ENCODE peak calls at places on chromosomes 6 and 20, in ten cellular contexts. One of them, this sample, is unnamed.

GRCh38 chr6:13614126-13614925 is 809 bp upstream of the NOL7 start:
- DNase-seq in foreskin keratinocyte: peak
- DNase-seq in GM18507: no peak
- DNase-seq in Kasumi-1: peak
- DNase-seq in MCF 10A: peak
- DNase-seq in epithelial cell of prostate: no peak
- DNase-seq in cardiac fibroblast: peak
- DNase-seq in renal cortical epithelial cell: peak
- DNase-seq in NCI-H526 treated with DMSO at 0.1 percent for 48 hours: peak
- DNase-seq in left colon: peak
- DNase-seq in this sample: no peak

GRCh38 chr6:134464690-134465411 is 146.9 kb upstream of the SGK1 start:
- DNase-seq in left colon: no peak
- DNase-seq in epithelial cell of prostate: peak
- DNase-seq in NCI-H526 treated with DMSO at 0.1 percent for 48 hours: peak
- DNase-seq in Kasumi-1: no peak
- DNase-seq in MCF 10A: peak
- DNase-seq in renal cortical epithelial cell: peak
- DNase-seq in foreskin keratinocyte: peak
- DNase-seq in GM18507: no peak
- DNase-seq in cardiac fibroblast: peak
- DNase-seq in this sample: peak

GRCh38 chr6:90770778-90771177 is 183.9 kb upstream of the MAP3K7 start:
- DNase-seq in MCF 10A: no peak
- DNase-seq in foreskin keratinocyte: no peak
- DNase-seq in renal cortical epithelial cell: no peak
- DNase-seq in Kasumi-1: no peak
- DNase-seq in NCI-H526 treated with DMSO at 0.1 percent for 48 hours: no peak
- DNase-seq in epithelial cell of prostate: no peak
- DNase-seq in left colon: no peak
- DNase-seq in GM18507: no peak
- DNase-seq in cardiac fibroblast: no peak
- DNase-seq in this sample: no peak

GRCh38 chr6:16201706-16202105 is 36.7 kb upstream of the GMPR start:
- DNase-seq in MCF 10A: no peak
- DNase-seq in GM18507: no peak
- DNase-seq in foreskin keratinocyte: no peak
- DNase-seq in cardiac fibroblast: no peak
- DNase-seq in renal cortical epithelial cell: no peak
- DNase-seq in epithelial cell of prostate: no peak
- DNase-seq in Kasumi-1: no peak
- DNase-seq in NCI-H526 treated with DMSO at 0.1 percent for 48 hours: no peak
- DNase-seq in left colon: no peak
- DNase-seq in this sample: no peak

GRCh38 chr6:23621026-23621425 is 505.0 kb upstream of the NRSN1 start:
- DNase-seq in cardiac fibroblast: peak
- DNase-seq in epithelial cell of prostate: no peak
- DNase-seq in Kasumi-1: no peak
- DNase-seq in NCI-H526 treated with DMSO at 0.1 percent for 48 hours: peak
- DNase-seq in MCF 10A: peak
- DNase-seq in foreskin keratinocyte: no peak
- DNase-seq in left colon: no peak
- DNase-seq in renal cortical epithelial cell: peak
- DNase-seq in GM18507: no peak
- DNase-seq in this sample: no peak

GRCh38 chr20:58705525-58705924 is 12.9 kb downstream of the NPEPL1 start:
- DNase-seq in MCF 10A: no peak
- DNase-seq in epithelial cell of prostate: no peak
- DNase-seq in renal cortical epithelial cell: no peak
- DNase-seq in left colon: no peak
- DNase-seq in GM18507: no peak
- DNase-seq in cardiac fibroblast: no peak
- DNase-seq in NCI-H526 treated with DMSO at 0.1 percent for 48 hours: no peak
- DNase-seq in foreskin keratinocyte: no peak
- DNase-seq in Kasumi-1: no peak
- DNase-seq in this sample: no peak

GRCh38 chr6:77834591-77834996 is 181.8 kb downstream of the MEI4 start:
- DNase-seq in epithelial cell of prostate: no peak
- DNase-seq in cardiac fibroblast: no peak
- DNase-seq in Kasumi-1: no peak
- DNase-seq in MCF 10A: no peak
- DNase-seq in renal cortical epithelial cell: no peak
- DNase-seq in left colon: no peak
- DNase-seq in GM18507: no peak
- DNase-seq in NCI-H526 treated with DMSO at 0.1 percent for 48 hours: no peak
- DNase-seq in foreskin keratinocyte: no peak
- DNase-seq in this sample: no peak

GRCh38 chr6:125099211-125100017 is 54.2 kb upstream of the TPD52L1 start:
- DNase-seq in Kasumi-1: peak
- DNase-seq in MCF 10A: peak
- DNase-seq in cardiac fibroblast: peak
- DNase-seq in left colon: peak
- DNase-seq in renal cortical epithelial cell: peak
- DNase-seq in foreskin keratinocyte: no peak
- DNase-seq in GM18507: no peak
- DNase-seq in epithelial cell of prostate: no peak
- DNase-seq in NCI-H526 treated with DMSO at 0.1 percent for 48 hours: peak
- DNase-seq in this sample: no peak

GRCh38 chr20:4869290-4870193 is 131.8 kb downstream of the SLC23A2 start:
- DNase-seq in GM18507: no peak
- DNase-seq in cardiac fibroblast: no peak
- DNase-seq in MCF 10A: no peak
- DNase-seq in left colon: peak
- DNase-seq in foreskin keratinocyte: no peak
- DNase-seq in NCI-H526 treated with DMSO at 0.1 percent for 48 hours: no peak
- DNase-seq in Kasumi-1: no peak
- DNase-seq in renal cortical epithelial cell: peak
- DNase-seq in epithelial cell of prostate: peak
- DNase-seq in this sample: no peak

GRCh38 chr6:45626087-45626891 is 248.6 kb upstream of the SUPT3H start:
- DNase-seq in epithelial cell of prostate: peak
- DNase-seq in MCF 10A: peak
- DNase-seq in renal cortical epithelial cell: peak
- DNase-seq in foreskin keratinocyte: peak
- DNase-seq in NCI-H526 treated with DMSO at 0.1 percent for 48 hours: no peak
- DNase-seq in left colon: no peak
- DNase-seq in cardiac fibroblast: peak
- DNase-seq in GM18507: no peak
- DNase-seq in Kasumi-1: no peak
- DNase-seq in this sample: peak

GRCh38 chr20:32468860-32469259 is 110.7 kb downstream of the ASXL1 start:
- DNase-seq in cardiac fibroblast: no peak
- DNase-seq in epithelial cell of prostate: no peak
- DNase-seq in renal cortical epithelial cell: no peak
- DNase-seq in foreskin keratinocyte: no peak
- DNase-seq in GM18507: no peak
- DNase-seq in left colon: no peak
- DNase-seq in NCI-H526 treated with DMSO at 0.1 percent for 48 hours: no peak
- DNase-seq in Kasumi-1: no peak
- DNase-seq in MCF 10A: no peak
- DNase-seq in this sample: no peak

GRCh38 chr6:10968776-10969175 is 75.3 kb downstream of the ELOVL2 start:
- DNase-seq in NCI-H526 treated with DMSO at 0.1 percent for 48 hours: no peak
- DNase-seq in epithelial cell of prostate: no peak
- DNase-seq in MCF 10A: no peak
- DNase-seq in left colon: no peak
- DNase-seq in cardiac fibroblast: peak
- DNase-seq in Kasumi-1: no peak
- DNase-seq in foreskin keratinocyte: no peak
- DNase-seq in GM18507: no peak
- DNase-seq in renal cortical epithelial cell: no peak
- DNase-seq in this sample: peak

GRCh38 chr20:46203510-46203837 is 85.4 kb downstream of the CD40 start:
- DNase-seq in renal cortical epithelial cell: no peak
- DNase-seq in epithelial cell of prostate: no peak
- DNase-seq in left colon: no peak
- DNase-seq in cardiac fibroblast: no peak
- DNase-seq in foreskin keratinocyte: no peak
- DNase-seq in GM18507: no peak
- DNase-seq in Kasumi-1: no peak
- DNase-seq in NCI-H526 treated with DMSO at 0.1 percent for 48 hours: no peak
- DNase-seq in MCF 10A: no peak
- DNase-seq in this sample: no peak

GRCh38 chr6:11241793-11242201 is 9.3 kb upstream of the NEDD9 start:
- DNase-seq in renal cortical epithelial cell: peak
- DNase-seq in epithelial cell of prostate: no peak
- DNase-seq in MCF 10A: no peak
- DNase-seq in foreskin keratinocyte: no peak
- DNase-seq in Kasumi-1: no peak
- DNase-seq in left colon: no peak
- DNase-seq in GM18507: no peak
- DNase-seq in NCI-H526 treated with DMSO at 0.1 percent for 48 hours: no peak
- DNase-seq in cardiac fibroblast: peak
- DNase-seq in this sample: no peak

GRCh38 chr6:137904822-137905617 is 38.0 kb downstream of the TNFAIP3 start:
- DNase-seq in GM18507: no peak
- DNase-seq in left colon: peak
- DNase-seq in Kasumi-1: no peak
- DNase-seq in foreskin keratinocyte: no peak
- DNase-seq in epithelial cell of prostate: no peak
- DNase-seq in MCF 10A: no peak
- DNase-seq in renal cortical epithelial cell: peak
- DNase-seq in NCI-H526 treated with DMSO at 0.1 percent for 48 hours: no peak
- DNase-seq in cardiac fibroblast: no peak
- DNase-seq in this sample: no peak

GRCh38 chr20:31851240-31851955 is 6.0 kb upstream of the FOXS1 start:
- DNase-seq in MCF 10A: no peak
- DNase-seq in epithelial cell of prostate: no peak
- DNase-seq in Kasumi-1: no peak
- DNase-seq in cardiac fibroblast: no peak
- DNase-seq in renal cortical epithelial cell: no peak
- DNase-seq in GM18507: no peak
- DNase-seq in left colon: no peak
- DNase-seq in foreskin keratinocyte: no peak
- DNase-seq in NCI-H526 treated with DMSO at 0.1 percent for 48 hours: no peak
- DNase-seq in this sample: no peak

GRCh38 chr6:11396860-11397259 is 140.7 kb upstream of the TMEM170B start:
- DNase-seq in epithelial cell of prostate: no peak
- DNase-seq in cardiac fibroblast: no peak
- DNase-seq in Kasumi-1: no peak
- DNase-seq in NCI-H526 treated with DMSO at 0.1 percent for 48 hours: no peak
- DNase-seq in left colon: no peak
- DNase-seq in MCF 10A: no peak
- DNase-seq in foreskin keratinocyte: no peak
- DNase-seq in renal cortical epithelial cell: no peak
- DNase-seq in GM18507: no peak
- DNase-seq in this sample: no peak

This sample was measured in non-pigmented ciliary epithelial cell.